ENCODE peak calls at places on chromosomes 12 and 14, in four cellular contexts. U, S, C and D are unnamed samples.
A peak's percentile ranks its signal among the peaks of the same experiment; 100 is the strongest.

GRCh38 chr12:3770891-3771290 is 18.0 kb upstream of the CRACR2A start:
- DNase-seq in U (peak; percentile 70), C (no peak), S (peak; percentile 89), D (peak; percentile 51)

GRCh38 chr12:132723764-132724140 is 13.1 kb downstream of the PGAM5 start:
- DNase-seq in U (peak; percentile 53), C (no peak), S (no peak), D (peak; percentile 77)

GRCh38 chr12:8911606-8912268 is 2.6 kb upstream of the PHC1 start:
- DNase-seq in U (no peak), C (peak; percentile 64), S (no peak), D (no peak)

GRCh38 chr12:6231359-6232268 is 31.4 kb downstream of the CD9 start:
- DNase-seq in U (no peak), C (no peak), S (no peak), D (no peak)

GRCh38 chr12:106973545-106973944 is 13.4 kb downstream of the MTERF2 start:
- DNase-seq in S (no peak), U (no peak), C (no peak), D (no peak)

GRCh38 chr12:19847294-19848059 is 408.2 kb downstream of the AEBP2 start:
- DNase-seq in C (no peak), U (peak; percentile 19), S (no peak), D (peak; percentile 93)

GRCh38 chr14:99146991-99147740 is 124.8 kb downstream of the BCL11B start:
- DNase-seq in C (peak; percentile 29), U (no peak), S (no peak), D (no peak)

GRCh38 chr12:12086975-12087692 is 16.4 kb downstream of the BCL2L14 start:
- DNase-seq in U (no peak), C (peak; percentile 74), S (no peak), D (no peak)

GRCh38 chr14:53054457-53054856 is 98.7 kb downstream of the DDHD1 start:
- DNase-seq in U (peak; percentile 94), S (peak; percentile 12), C (no peak), D (peak; percentile 39)

GRCh38 chr14:88669346-88669745 is 106.5 kb downstream of the ZC3H14 start:
- DNase-seq in U (no peak), S (no peak), C (peak; percentile 53), D (no peak)

GRCh38 chr12:99810718-99811593 is 163.4 kb downstream of the GARIN6 start:
- DNase-seq in C (no peak), U (peak; percentile 55), S (peak; percentile 4), D (peak; percentile 13)

GRCh38 chr14:56119221-56119967 is 1.2 kb downstream of the PELI2 start:
- DNase-seq in U (peak; percentile 70), C (peak; percentile 79), S (no peak), D (no peak)

GRCh38 chr14:73726025-73726961 is 12.1 kb upstream of the PNMA1 start:
- DNase-seq in C (no peak), S (no peak), U (peak; percentile 22), D (no peak)

GRCh38 chr12:57845478-57846284 is 848 bp downstream of the CTDSP2 start:
- DNase-seq in C (peak; percentile 92), U (peak; percentile 81), S (peak; percentile 63), D (no peak)

GRCh38 chr12:3071107-3071506 is 6.1 kb upstream of the TSPAN9 start:
- DNase-seq in S (no peak), U (no peak), C (no peak), D (peak; percentile 20)

GRCh38 chr12:113236539-113237354 is 15.5 kb downstream of the TPCN1 start:
- DNase-seq in C (no peak), S (no peak), U (peak; percentile 23), D (no peak)

GRCh38 chr14:100304825-100305445 is 1.3 kb downstream of the SLC25A29 start:
- DNase-seq in C (peak; percentile 91), U (peak; percentile 59), S (peak; percentile 40), D (peak; percentile 39)

GRCh38 chr14:73418227-73418626 is 40.1 kb downstream of the NUMB start:
- DNase-seq in C (no peak), S (no peak), U (no peak), D (no peak)

GRCh38 chr12:57031228-57031670 is 14.9 kb upstream of the TAC3 start:
- DNase-seq in C (no peak), S (peak; percentile 80), U (no peak), D (no peak)

GRCh38 chr14:97177016-97177415 is 379.8 kb downstream of the VRK1 start:
- DNase-seq in U (no peak), S (peak; percentile 9), C (peak; percentile 60), D (no peak)

GRCh38 chr12:63964301-63964700 is 119.8 kb downstream of the SRGAP1 start:
- DNase-seq in S (no peak), C (no peak), U (no peak), D (no peak)

GRCh38 chr12:85866929-85867776 is 6.9 kb upstream of the NTS start:
- DNase-seq in U (peak; percentile 71), C (peak; percentile 63), S (peak; percentile 54), D (peak; percentile 44)

GRCh38 chr12:124764870-124765570 is 98.6 kb downstream of the SCARB1 start:
- DNase-seq in U (peak; percentile 89), S (peak; percentile 91), C (no peak), D (peak; percentile 98)

GRCh38 chr14:100083706-100084105 is 18.5 kb downstream of the EVL start:
- DNase-seq in U (no peak), C (no peak), S (peak; percentile 95), D (no peak)

GRCh38 chr14:55133416-55133815 is 4.4 kb downstream of the LGALS3 start:
- DNase-seq in U (peak; percentile 73), S (peak; percentile 28), C (no peak), D (no peak)

GRCh38 chr12:92147491-92147890 is 1.8 kb upstream of the BTG1 start:
- DNase-seq in C (peak; percentile 42), U (no peak), S (no peak), D (no peak)

GRCh38 chr12:125140239-125140917 is 75.1 kb downstream of the AACS start:
- DNase-seq in C (peak; percentile 90), S (no peak), U (no peak), D (peak; percentile 37)

GRCh38 chr14:104093366-104094055 is 8.0 kb downstream of the ASPG start:
- DNase-seq in S (no peak), U (peak; percentile 15), C (no peak), D (no peak)

GRCh38 chr14:26528415-26529182 is 69.2 kb downstream of the NOVA1 start:
- DNase-seq in U (peak; percentile 60), S (no peak), C (no peak), D (peak; percentile 44)

GRCh38 chr12:122051231-122051876 is 27.2 kb upstream of the MLXIP start:
- DNase-seq in U (no peak), C (peak; percentile 41), S (no peak), D (no peak)

GRCh38 chr14:35383569-35384385 is 20.8 kb downstream of the NFKBIA start:
- DNase-seq in C (no peak), S (no peak), U (peak; percentile 24), D (no peak)

GRCh38 chr12:102171951-102172350 is 25.7 kb downstream of the PMCH start:
- DNase-seq in U (peak; percentile 36), S (peak; percentile 1), C (no peak), D (no peak)

GRCh38 chr12:67444542-67444941 is 175.4 kb downstream of the CAND1 start:
- DNase-seq in U (no peak), C (no peak), S (no peak), D (no peak)

GRCh38 chr12:67442347-67442841 is 173.2 kb downstream of the CAND1 start:
- DNase-seq in S (no peak), U (no peak), C (no peak), D (no peak)

GRCh38 chr12:67442896-67443295 is 173.7 kb downstream of the CAND1 start:
- DNase-seq in S (no peak), U (no peak), C (no peak), D (no peak)

GRCh38 chr12:67439611-67440010 is 170.5 kb downstream of the CAND1 start:
- DNase-seq in C (no peak), U (no peak), S (no peak), D (no peak)

DNA sequence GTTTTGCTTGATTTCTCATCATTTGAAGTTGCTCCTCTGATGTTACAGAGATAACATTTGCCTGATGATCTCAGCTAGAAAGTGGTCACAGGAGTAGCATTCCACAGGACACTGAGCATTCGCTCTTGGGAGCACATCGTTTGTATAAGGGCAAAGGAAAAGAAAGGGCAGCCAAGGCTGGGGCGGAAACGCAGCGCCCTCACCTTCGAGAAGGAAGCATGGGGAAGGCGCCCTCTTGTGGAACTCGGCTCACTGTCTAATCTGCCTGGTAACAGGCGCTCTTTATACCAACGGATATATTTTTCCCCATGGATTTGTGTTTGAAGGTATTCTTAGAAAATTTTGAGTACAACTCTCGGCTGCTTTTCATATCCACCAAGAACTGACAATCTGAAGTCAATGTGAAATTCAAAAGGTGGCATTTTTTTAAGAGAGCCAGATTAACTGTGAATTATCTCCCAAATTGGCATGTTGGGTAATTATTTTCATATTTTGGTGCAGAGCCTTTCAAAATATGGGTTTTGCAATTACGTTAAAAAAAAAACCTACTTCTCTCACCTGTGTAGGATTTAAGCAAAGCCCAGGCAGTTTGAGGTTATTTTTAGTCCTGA is 172.7 kb downstream of the CAND1 start:
- DNase-seq in C (peak; percentile 96), U (peak; percentile 90), S (peak; percentile 57), D (peak; percentile 48)
- H3K9ac ChIP-seq in C (no peak overlapping the region), U (no peak overlapping the region), S (no peak overlapping the region), D (peak overlapping the region; percentile 8)

GRCh38 chr12:73185403-73185802 is 913.2 kb downstream of the TRHDE start:
- DNase-seq in C (no peak), U (no peak), S (no peak), D (no peak)
- H3K9ac ChIP-seq in C (no peak overlapping the region), U (no peak overlapping the region), S (no peak overlapping the region), D (no peak overlapping the region)

DNA sequence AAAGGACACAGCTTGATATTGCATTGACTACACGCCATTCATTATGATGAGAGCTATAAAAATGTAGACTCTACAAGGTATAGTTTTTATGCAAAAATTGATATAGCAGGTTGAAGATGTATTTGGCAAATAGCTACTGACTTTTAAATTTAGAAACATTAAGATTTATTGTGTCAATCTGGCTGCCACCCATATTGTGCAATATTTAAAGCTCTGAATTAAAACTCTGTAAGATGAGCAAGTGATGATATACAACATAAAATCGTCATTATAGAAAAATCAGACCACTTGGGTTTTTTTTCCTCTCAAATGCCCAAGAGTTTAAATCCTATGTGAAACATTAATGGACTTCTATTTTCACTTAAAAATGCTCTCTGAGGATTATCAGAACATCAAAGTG is 36.8 kb upstream of the E2F7 start:
- DNase-seq in C (no peak), S (no peak), U (no peak), D (no peak)
- H3K9ac ChIP-seq in C (no peak overlapping the region), S (no peak overlapping the region), U (peak overlapping the region; percentile 24), D (no peak overlapping the region)

GRCh38 chr12:131011165-131012079 is 57.7 kb downstream of the ADGRD1 start:
- DNase-seq in C (no peak), S (no peak), U (peak; percentile 65), D (no peak)
- H3K9ac ChIP-seq in C (no peak overlapping the region), S (no peak overlapping the region), U (no peak overlapping the region), D (no peak overlapping the region)

GRCh38 chr12:30836656-30837445 is 82.1 kb upstream of the CAPRIN2 start:
- DNase-seq in C (peak; percentile 21), S (peak; percentile 73), U (no peak), D (no peak)
- H3K9ac ChIP-seq in C (no peak overlapping the region), S (no peak overlapping the region), U (no peak overlapping the region), D (no peak overlapping the region)

DNA sequence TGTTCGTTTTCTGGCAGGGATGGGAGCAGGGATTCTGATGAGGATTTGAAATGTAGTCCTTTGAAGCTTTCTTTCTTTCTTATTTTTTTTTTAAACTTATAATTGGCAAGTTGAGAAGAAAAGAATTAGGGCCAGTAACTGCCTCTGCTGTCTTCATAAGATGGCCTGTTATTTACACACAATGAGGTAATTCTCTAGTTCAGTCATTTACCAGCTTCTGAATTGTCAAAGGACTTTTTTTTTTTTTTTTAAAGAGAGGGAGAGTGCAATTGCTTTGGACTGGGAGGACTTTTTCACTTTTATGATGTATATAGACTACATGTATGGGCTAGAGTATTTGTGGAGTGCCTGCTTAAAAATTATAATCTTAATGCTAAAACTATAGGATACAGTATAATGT is 29.1 kb downstream of the PALS1 start:
- DNase-seq in C (no peak), U (peak; percentile 45), S (no peak), D (peak; percentile 14)
- H3K9ac ChIP-seq in C (peak overlapping the region; percentile 64), U (peak overlapping the region; percentile 73), S (no peak overlapping the region), D (peak overlapping the region; percentile 6)